ENCODE peak calls at places on chromosomes 16 and 17, in four cellular contexts. One of them, this sample, is unnamed. For H3K36me3, the result is how much of the 10 kb centered on the place peaks cover.

GRCh38 chr17:44222112-44222869 is 2.8 kb upstream of the UBTF start:
- DNase-seq in adrenal gland: peak
- DNase-seq in neural progenitor cell: peak
- DNase-seq in left lung: peak
- DNase-seq in this sample: peak

GRCh38 chr17:14325618-14326167 is 24.8 kb downstream of the HS3ST3B1 start:
- DNase-seq in adrenal gland: no peak
- DNase-seq in neural progenitor cell: no peak
- DNase-seq in left lung: no peak
- DNase-seq in this sample: no peak

GRCh38 chr16:31111881-31112466 is 3.8 kb downstream of the BCKDK start:
- DNase-seq in adrenal gland: no peak
- DNase-seq in neural progenitor cell: no peak
- DNase-seq in left lung: no peak
- DNase-seq in this sample: no peak

GRCh38 chr17:83100220-83100852 is 20.9 kb downstream of the METRNL start:
- DNase-seq in adrenal gland: peak
- DNase-seq in neural progenitor cell: no peak
- DNase-seq in left lung: no peak
- DNase-seq in this sample: no peak

GRCh38 chr16:57979006-57979585 is 8.2 kb upstream of the CNGB1 start:
- DNase-seq in adrenal gland: no peak
- DNase-seq in neural progenitor cell: no peak
- DNase-seq in left lung: peak
- DNase-seq in this sample: no peak

GRCh38 chr16:56351481-56351880 is 73.9 kb downstream of the AMFR start:
- DNase-seq in adrenal gland: no peak
- DNase-seq in neural progenitor cell: no peak
- DNase-seq in left lung: no peak
- DNase-seq in this sample: peak

GRCh38 chr17:79670537-79671386 is 59.9 kb upstream of the RBFOX3 start:
- DNase-seq in adrenal gland: no peak
- DNase-seq in neural progenitor cell: no peak
- DNase-seq in left lung: no peak
- DNase-seq in this sample: no peak

GRCh38 chr16:74700206-74701040 is at the start of gene MLKL:
- DNase-seq in adrenal gland: peak
- DNase-seq in neural progenitor cell: peak
- DNase-seq in left lung: peak
- DNase-seq in this sample: peak

GRCh38 chr17:66364508-66365203 is 62.2 kb downstream of the PRKCA start:
- DNase-seq in adrenal gland: no peak
- DNase-seq in neural progenitor cell: no peak
- DNase-seq in left lung: no peak
- DNase-seq in this sample: no peak

GRCh38 chr16:11681977-11682654 is 13.9 kb downstream of the SNN start:
- DNase-seq in adrenal gland: no peak
- DNase-seq in neural progenitor cell: no peak
- DNase-seq in left lung: no peak
- DNase-seq in this sample: peak

GRCh38 chr17:80151333-80151732 is 4.4 kb upstream of the EIF4A3 start:
- DNase-seq in adrenal gland: no peak
- DNase-seq in neural progenitor cell: no peak
- DNase-seq in left lung: no peak
- DNase-seq in this sample: peak

GRCh38 chr16:9843424-9844013 is 338.7 kb downstream of the GRIN2A start:
- DNase-seq in adrenal gland: no peak
- DNase-seq in neural progenitor cell: no peak
- DNase-seq in left lung: no peak
- DNase-seq in this sample: no peak

GRCh38 chr17:59627770-59628171 is 8.1 kb downstream of the CLTC start:
- DNase-seq in adrenal gland: no peak
- DNase-seq in neural progenitor cell: no peak
- DNase-seq in left lung: no peak
- DNase-seq in this sample: no peak

GRCh38 chr16:2611499-2611862 is 70.8 kb upstream of the KCTD5 start:
- DNase-seq in adrenal gland: no peak
- DNase-seq in neural progenitor cell: no peak
- DNase-seq in left lung: peak
- DNase-seq in this sample: no peak

GRCh38 chr16:57127037-57127763 is 34.8 kb downstream of the CPNE2 start:
- DNase-seq in adrenal gland: no peak
- DNase-seq in neural progenitor cell: no peak
- DNase-seq in left lung: no peak
- DNase-seq in this sample: no peak

GRCh38 chr17:43540821-43541674 is 5.1 kb downstream of the ETV4 start:
- DNase-seq in adrenal gland: no peak
- DNase-seq in neural progenitor cell: peak
- DNase-seq in left lung: no peak
- DNase-seq in this sample: no peak

GRCh38 chr16:89133457-89134127 is 38.0 kb upstream of the CDH15 start:
- DNase-seq in adrenal gland: no peak
- DNase-seq in neural progenitor cell: no peak
- DNase-seq in left lung: peak
- DNase-seq in this sample: no peak

GRCh38 chr17:4498461-4499397 is at the start of gene SPNS2:
- DNase-seq in adrenal gland: peak
- DNase-seq in neural progenitor cell: peak
- DNase-seq in left lung: peak
- DNase-seq in this sample: no peak

GRCh38 chr16:83779881-83780280 is 27.9 kb upstream of the HSBP1 start:
- DNase-seq in adrenal gland: peak
- DNase-seq in neural progenitor cell: no peak
- DNase-seq in left lung: no peak
- DNase-seq in this sample: no peak

GRCh38 chr16:71203631-71204030 is 26.9 kb downstream of the HYDIN start:
- DNase-seq in adrenal gland: no peak
- DNase-seq in neural progenitor cell: no peak
- DNase-seq in left lung: no peak
- DNase-seq in this sample: no peak

GRCh38 chr17:42561908-42562844 is at the start of gene COASY:
- DNase-seq in adrenal gland: peak
- DNase-seq in neural progenitor cell: peak
- DNase-seq in left lung: peak
- DNase-seq in this sample: peak

GRCh38 chr17:60526726-60527125 is 684 bp upstream of the APPBP2 start:
- DNase-seq in adrenal gland: no peak
- DNase-seq in neural progenitor cell: no peak
- DNase-seq in left lung: no peak
- DNase-seq in this sample: no peak

GRCh38 chr17:44989552-44990138 is 21.5 kb upstream of the C1QL1 start:
- DNase-seq in adrenal gland: no peak
- DNase-seq in neural progenitor cell: no peak
- DNase-seq in left lung: no peak
- DNase-seq in this sample: no peak

GRCh38 chr17:82655038-82655479 is 6.8 kb upstream of the WDR45B start:
- DNase-seq in adrenal gland: peak
- DNase-seq in neural progenitor cell: no peak
- DNase-seq in left lung: peak
- DNase-seq in this sample: no peak

GRCh38 chr16:9119795-9120194 is 28.4 kb downstream of the HAPSTR1 start:
- DNase-seq in adrenal gland: peak
- DNase-seq in neural progenitor cell: no peak
- DNase-seq in left lung: no peak
- DNase-seq in this sample: peak

DNA sequence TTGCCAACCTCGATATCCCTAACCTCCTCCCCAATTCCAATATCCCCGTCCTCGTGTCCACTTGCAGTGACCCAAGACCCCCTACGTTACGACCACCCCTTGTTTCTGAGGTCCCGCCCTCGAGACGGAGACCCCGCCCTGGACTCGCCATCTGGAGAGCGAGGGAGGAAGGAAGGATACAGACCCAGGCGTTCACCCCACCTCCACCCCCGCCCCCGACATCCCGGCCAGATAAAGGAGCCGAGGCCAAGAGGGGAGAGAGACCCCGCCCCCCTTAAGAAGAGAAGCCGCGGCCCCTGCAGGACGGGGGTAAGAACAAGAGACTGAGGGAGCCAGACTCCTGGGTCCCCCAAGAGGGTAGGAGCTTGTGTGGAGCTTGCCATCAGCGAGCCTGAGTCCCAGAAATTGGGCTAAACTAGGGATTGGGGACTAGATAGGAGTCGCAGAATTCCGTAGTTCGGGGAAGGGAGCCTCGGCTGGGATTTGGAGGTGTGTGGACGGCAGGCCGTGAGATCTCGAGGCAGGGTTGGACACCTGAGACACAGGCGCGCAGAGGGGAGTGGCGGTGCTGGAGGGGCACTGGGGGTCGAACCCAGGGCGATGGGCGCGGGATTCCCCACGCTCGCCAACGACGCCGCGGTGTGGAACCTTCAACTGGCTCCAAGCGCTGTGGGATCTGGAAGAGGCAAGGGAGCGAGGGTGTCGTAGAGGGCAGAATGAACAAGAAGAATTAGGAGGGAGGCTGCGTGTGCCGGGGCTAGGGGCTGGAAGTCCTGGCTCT is at the start of gene BCL6B:
- DNase-seq in adrenal gland: peak
- DNase-seq in neural progenitor cell: peak
- DNase-seq in left lung: no peak
- DNase-seq in this sample: no peak
- H3K4me3 ChIP-seq in adrenal gland: no peak
- H3K4me3 ChIP-seq in neural progenitor cell: peak
- H3K4me3 ChIP-seq in left lung: peak
- H3K4me3 ChIP-seq in this sample: peak

GRCh38 chr16:50866806-50867205 is 124.9 kb downstream of the CYLD start:
- DNase-seq in adrenal gland: no peak
- DNase-seq in neural progenitor cell: no peak
- DNase-seq in left lung: no peak
- DNase-seq in this sample: no peak
- H3K27ac ChIP-seq in adrenal gland: no peak
- H3K27ac ChIP-seq in neural progenitor cell: no peak
- H3K27ac ChIP-seq in left lung: no peak
- H3K27ac ChIP-seq in this sample: no peak

GRCh38 chr17:40022497-40022896 is 7.3 kb downstream of the CSF3 start:
- DNase-seq in adrenal gland: no peak
- DNase-seq in neural progenitor cell: no peak
- DNase-seq in left lung: no peak
- DNase-seq in this sample: no peak

GRCh38 chr17:40021471-40021961 is 6.3 kb downstream of the CSF3 start:
- DNase-seq in adrenal gland: peak
- DNase-seq in neural progenitor cell: no peak
- DNase-seq in left lung: peak
- DNase-seq in this sample: no peak

GRCh38 chr17:40024901-40025300 is 9.7 kb downstream of the CSF3 start:
- DNase-seq in adrenal gland: no peak
- DNase-seq in neural progenitor cell: no peak
- DNase-seq in left lung: no peak
- DNase-seq in this sample: no peak

GRCh38 chr17:40023590-40024292 is 8.5 kb downstream of the CSF3 start:
- DNase-seq in adrenal gland: no peak
- DNase-seq in neural progenitor cell: no peak
- DNase-seq in left lung: peak
- DNase-seq in this sample: no peak

GRCh38 chr17:40022961-40023541 is 7.8 kb downstream of the CSF3 start:
- DNase-seq in adrenal gland: no peak
- DNase-seq in neural progenitor cell: no peak
- DNase-seq in left lung: peak
- DNase-seq in this sample: no peak
- H3K36me3 ChIP-seq in adrenal gland: under half
- H3K36me3 ChIP-seq in neural progenitor cell: under half
- H3K36me3 ChIP-seq in left lung: under half
- H3K36me3 ChIP-seq in this sample: half or more

DNA sequence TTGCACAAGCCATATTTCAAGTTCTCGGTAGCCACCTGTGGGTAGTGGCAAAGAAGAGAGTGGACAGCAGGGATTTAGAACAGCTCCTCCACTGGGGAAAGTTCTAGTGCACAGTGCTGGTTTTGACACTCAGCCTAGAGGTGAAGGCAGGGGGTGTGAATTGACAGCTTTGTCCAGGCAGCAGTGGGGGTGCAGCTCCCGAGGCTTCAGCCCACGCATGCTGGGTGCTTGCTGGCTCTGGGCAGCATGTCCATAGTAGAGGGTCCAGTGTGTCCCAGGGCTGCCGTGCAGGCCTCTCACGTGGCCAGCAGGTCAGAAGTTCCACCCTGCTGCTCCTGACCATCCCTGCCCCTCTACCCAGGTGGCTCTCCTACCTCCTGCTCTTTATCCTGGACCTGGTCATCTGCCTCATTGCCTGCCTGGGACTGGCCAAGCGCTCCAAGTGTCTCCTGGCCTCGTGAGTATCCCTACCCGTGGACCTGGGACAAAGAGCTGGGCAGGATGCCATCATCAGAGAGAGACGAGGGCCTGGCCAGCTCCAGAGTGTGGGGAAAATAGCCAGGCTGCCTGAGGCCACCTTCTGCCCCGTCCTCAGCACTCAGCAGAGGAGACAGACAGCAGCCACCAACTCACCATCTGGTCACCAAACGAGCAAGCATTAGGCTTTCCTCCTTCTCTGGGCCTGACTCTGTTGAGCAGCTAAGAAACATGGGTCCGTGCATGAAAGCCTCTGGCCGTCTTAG is 29.8 kb downstream of the TTYH2 start:
- DNase-seq in adrenal gland: no peak
- DNase-seq in neural progenitor cell: no peak
- DNase-seq in left lung: no peak
- DNase-seq in this sample: no peak
- H3K4me3 ChIP-seq in adrenal gland: no peak
- H3K4me3 ChIP-seq in neural progenitor cell: no peak
- H3K4me3 ChIP-seq in left lung: no peak
- H3K4me3 ChIP-seq in this sample: no peak

DNA sequence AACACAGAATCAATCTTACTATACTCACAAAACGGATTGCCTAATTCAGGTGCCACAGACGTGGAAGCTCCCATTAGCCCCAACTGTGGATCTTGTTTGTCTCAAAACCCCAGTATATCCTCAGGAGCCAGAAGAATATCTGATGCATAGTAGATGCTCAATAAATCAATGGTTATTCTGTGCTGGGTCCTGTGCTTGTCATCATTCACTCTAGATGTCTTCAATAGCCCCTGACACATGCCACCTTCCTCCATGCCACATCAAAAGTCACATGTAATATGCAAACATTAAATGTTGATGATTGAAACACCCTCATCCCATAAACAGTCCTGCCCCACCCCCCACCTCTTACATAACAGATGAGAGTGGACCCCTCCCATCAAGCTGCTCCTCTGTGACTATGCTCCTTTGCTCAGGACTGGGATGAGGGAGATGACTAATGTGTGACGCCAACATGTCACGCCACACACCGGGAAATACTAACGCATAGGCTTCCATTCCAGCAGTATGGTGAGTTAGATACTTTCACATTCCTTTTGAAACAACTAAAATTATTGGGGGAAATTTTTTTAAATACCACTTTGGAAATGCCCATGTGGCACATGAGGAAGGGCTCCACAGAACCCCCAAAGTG is 267.6 kb upstream of the SDK2 start:
- DNase-seq in adrenal gland: no peak
- DNase-seq in neural progenitor cell: no peak
- DNase-seq in left lung: no peak
- DNase-seq in this sample: no peak
- H3K27ac ChIP-seq in adrenal gland: no peak
- H3K27ac ChIP-seq in neural progenitor cell: no peak
- H3K27ac ChIP-seq in left lung: no peak
- H3K27ac ChIP-seq in this sample: no peak